ENCODE peak calls at places on chromosomes 6 and 20, in ten cellular contexts. One of them, this sample, is unnamed.
A peak's percentile ranks its signal among the peaks of the same experiment; 100 is the strongest.

GRCh38 chr6:105596284-105596755 is 193.4 kb upstream of the PREP start:
- DNase-seq in ELF-1: no peak
- DNase-seq in activated CD4-positive, alpha-beta T cell treated with anti-CD3 and anti-CD28 coated beads, Interleukin-2, amount 50 U/mL, for 24 hours: no peak
- DNase-seq in kidney epithelial cell: peak; percentile 96
- DNase-seq in NCI-H446 treated with DMSO at 0.1 percent for 48 hours: no peak
- DNase-seq in CD4-positive, CD25-positive, alpha-beta regulatory T cell: no peak
- DNase-seq in stimulated activated CD4-positive, alpha-beta T cell treated with anti-CD3 and anti-CD28 coated beads, Interleukin-1b, Interleukin-23, amount 100 ng/mL, for 24 hours: no peak
- DNase-seq in left colon: no peak
- DNase-seq in ovary: no peak
- DNase-seq in HEK293T: no peak
- DNase-seq in this sample: no peak

GRCh38 chr20:20360464-20360863 is 7.4 kb upstream of the INSM1 start:
- DNase-seq in ELF-1: peak; percentile 65
- DNase-seq in activated CD4-positive, alpha-beta T cell treated with anti-CD3 and anti-CD28 coated beads, Interleukin-2, amount 50 U/mL, for 24 hours: no peak
- DNase-seq in kidney epithelial cell: peak; percentile 7
- DNase-seq in NCI-H446 treated with DMSO at 0.1 percent for 48 hours: peak; percentile 65
- DNase-seq in CD4-positive, CD25-positive, alpha-beta regulatory T cell: no peak
- DNase-seq in stimulated activated CD4-positive, alpha-beta T cell treated with anti-CD3 and anti-CD28 coated beads, Interleukin-1b, Interleukin-23, amount 100 ng/mL, for 24 hours: no peak
- DNase-seq in left colon: peak; percentile 57
- DNase-seq in ovary: no peak
- DNase-seq in HEK293T: peak; percentile 72
- DNase-seq in this sample: peak; percentile 85

GRCh38 chr20:9839626-9840025 is 750 bp upstream of the PAK5 start:
- DNase-seq in ELF-1: no peak
- DNase-seq in activated CD4-positive, alpha-beta T cell treated with anti-CD3 and anti-CD28 coated beads, Interleukin-2, amount 50 U/mL, for 24 hours: no peak
- DNase-seq in kidney epithelial cell: no peak
- DNase-seq in NCI-H446 treated with DMSO at 0.1 percent for 48 hours: no peak
- DNase-seq in CD4-positive, CD25-positive, alpha-beta regulatory T cell: no peak
- DNase-seq in stimulated activated CD4-positive, alpha-beta T cell treated with anti-CD3 and anti-CD28 coated beads, Interleukin-1b, Interleukin-23, amount 100 ng/mL, for 24 hours: no peak
- DNase-seq in left colon: no peak
- DNase-seq in ovary: no peak
- DNase-seq in HEK293T: no peak
- DNase-seq in this sample: no peak

GRCh38 chr6:5096482-5096881 is 11.3 kb downstream of the PPP1R3G start:
- DNase-seq in ELF-1: no peak
- DNase-seq in activated CD4-positive, alpha-beta T cell treated with anti-CD3 and anti-CD28 coated beads, Interleukin-2, amount 50 U/mL, for 24 hours: no peak
- DNase-seq in kidney epithelial cell: no peak
- DNase-seq in NCI-H446 treated with DMSO at 0.1 percent for 48 hours: no peak
- DNase-seq in CD4-positive, CD25-positive, alpha-beta regulatory T cell: no peak
- DNase-seq in stimulated activated CD4-positive, alpha-beta T cell treated with anti-CD3 and anti-CD28 coated beads, Interleukin-1b, Interleukin-23, amount 100 ng/mL, for 24 hours: no peak
- DNase-seq in left colon: no peak
- DNase-seq in ovary: no peak
- DNase-seq in HEK293T: no peak
- DNase-seq in this sample: no peak

GRCh38 chr6:71406871-71407860 is 118.6 kb downstream of the OGFRL1 start:
- DNase-seq in ELF-1: peak; percentile 89
- DNase-seq in activated CD4-positive, alpha-beta T cell treated with anti-CD3 and anti-CD28 coated beads, Interleukin-2, amount 50 U/mL, for 24 hours: no peak
- DNase-seq in kidney epithelial cell: no peak
- DNase-seq in NCI-H446 treated with DMSO at 0.1 percent for 48 hours: no peak
- DNase-seq in CD4-positive, CD25-positive, alpha-beta regulatory T cell: no peak
- DNase-seq in stimulated activated CD4-positive, alpha-beta T cell treated with anti-CD3 and anti-CD28 coated beads, Interleukin-1b, Interleukin-23, amount 100 ng/mL, for 24 hours: no peak
- DNase-seq in left colon: no peak
- DNase-seq in ovary: no peak
- DNase-seq in HEK293T: peak; percentile 9
- DNase-seq in this sample: no peak

GRCh38 chr6:139533573-139534471 is 159.4 kb upstream of the CITED2 start:
- DNase-seq in ELF-1: peak; percentile 37
- DNase-seq in activated CD4-positive, alpha-beta T cell treated with anti-CD3 and anti-CD28 coated beads, Interleukin-2, amount 50 U/mL, for 24 hours: no peak
- DNase-seq in kidney epithelial cell: peak; percentile 66
- DNase-seq in NCI-H446 treated with DMSO at 0.1 percent for 48 hours: no peak
- DNase-seq in CD4-positive, CD25-positive, alpha-beta regulatory T cell: no peak
- DNase-seq in stimulated activated CD4-positive, alpha-beta T cell treated with anti-CD3 and anti-CD28 coated beads, Interleukin-1b, Interleukin-23, amount 100 ng/mL, for 24 hours: no peak
- DNase-seq in left colon: peak; percentile 75
- DNase-seq in ovary: no peak
- DNase-seq in HEK293T: no peak
- DNase-seq in this sample: no peak

GRCh38 chr6:116136933-116137340 is 11.0 kb upstream of the COL10A1 start:
- DNase-seq in ELF-1: no peak
- DNase-seq in activated CD4-positive, alpha-beta T cell treated with anti-CD3 and anti-CD28 coated beads, Interleukin-2, amount 50 U/mL, for 24 hours: no peak
- DNase-seq in kidney epithelial cell: no peak
- DNase-seq in NCI-H446 treated with DMSO at 0.1 percent for 48 hours: no peak
- DNase-seq in CD4-positive, CD25-positive, alpha-beta regulatory T cell: no peak
- DNase-seq in stimulated activated CD4-positive, alpha-beta T cell treated with anti-CD3 and anti-CD28 coated beads, Interleukin-1b, Interleukin-23, amount 100 ng/mL, for 24 hours: no peak
- DNase-seq in left colon: no peak
- DNase-seq in ovary: no peak
- DNase-seq in HEK293T: no peak
- DNase-seq in this sample: no peak

GRCh38 chr6:39388526-39389371 is 66.2 kb upstream of the KCNK16 start:
- DNase-seq in ELF-1: no peak
- DNase-seq in activated CD4-positive, alpha-beta T cell treated with anti-CD3 and anti-CD28 coated beads, Interleukin-2, amount 50 U/mL, for 24 hours: no peak
- DNase-seq in kidney epithelial cell: no peak
- DNase-seq in NCI-H446 treated with DMSO at 0.1 percent for 48 hours: peak; percentile 97
- DNase-seq in CD4-positive, CD25-positive, alpha-beta regulatory T cell: no peak
- DNase-seq in stimulated activated CD4-positive, alpha-beta T cell treated with anti-CD3 and anti-CD28 coated beads, Interleukin-1b, Interleukin-23, amount 100 ng/mL, for 24 hours: no peak
- DNase-seq in left colon: no peak
- DNase-seq in ovary: no peak
- DNase-seq in HEK293T: no peak
- DNase-seq in this sample: no peak

GRCh38 chr6:1247894-1248293 is 64.0 kb upstream of the FOXQ1 start:
- DNase-seq in ELF-1: no peak
- DNase-seq in activated CD4-positive, alpha-beta T cell treated with anti-CD3 and anti-CD28 coated beads, Interleukin-2, amount 50 U/mL, for 24 hours: no peak
- DNase-seq in kidney epithelial cell: no peak
- DNase-seq in NCI-H446 treated with DMSO at 0.1 percent for 48 hours: no peak
- DNase-seq in CD4-positive, CD25-positive, alpha-beta regulatory T cell: no peak
- DNase-seq in stimulated activated CD4-positive, alpha-beta T cell treated with anti-CD3 and anti-CD28 coated beads, Interleukin-1b, Interleukin-23, amount 100 ng/mL, for 24 hours: no peak
- DNase-seq in left colon: no peak
- DNase-seq in ovary: no peak
- DNase-seq in HEK293T: no peak
- DNase-seq in this sample: no peak

GRCh38 chr6:11810039-11810541 is 31.5 kb upstream of the ADTRP start:
- DNase-seq in ELF-1: no peak
- DNase-seq in activated CD4-positive, alpha-beta T cell treated with anti-CD3 and anti-CD28 coated beads, Interleukin-2, amount 50 U/mL, for 24 hours: no peak
- DNase-seq in kidney epithelial cell: peak; percentile 65
- DNase-seq in NCI-H446 treated with DMSO at 0.1 percent for 48 hours: peak; percentile 71
- DNase-seq in CD4-positive, CD25-positive, alpha-beta regulatory T cell: no peak
- DNase-seq in stimulated activated CD4-positive, alpha-beta T cell treated with anti-CD3 and anti-CD28 coated beads, Interleukin-1b, Interleukin-23, amount 100 ng/mL, for 24 hours: no peak
- DNase-seq in left colon: peak; percentile 90
- DNase-seq in ovary: peak; percentile 84
- DNase-seq in HEK293T: peak; percentile 12
- DNase-seq in this sample: peak; percentile 20

GRCh38 chr20:59403261-59403961 is 103.0 kb downstream of the EDN3 start:
- DNase-seq in ELF-1: peak; percentile 75
- DNase-seq in activated CD4-positive, alpha-beta T cell treated with anti-CD3 and anti-CD28 coated beads, Interleukin-2, amount 50 U/mL, for 24 hours: peak; percentile 46
- DNase-seq in kidney epithelial cell: no peak
- DNase-seq in NCI-H446 treated with DMSO at 0.1 percent for 48 hours: no peak
- DNase-seq in CD4-positive, CD25-positive, alpha-beta regulatory T cell: peak; percentile 58
- DNase-seq in stimulated activated CD4-positive, alpha-beta T cell treated with anti-CD3 and anti-CD28 coated beads, Interleukin-1b, Interleukin-23, amount 100 ng/mL, for 24 hours: peak; percentile 57
- DNase-seq in left colon: peak; percentile 57
- DNase-seq in ovary: peak; percentile 66
- DNase-seq in HEK293T: peak; percentile 90
- DNase-seq in this sample: no peak

GRCh38 chr20:43389839-43390626 is 67.7 kb upstream of the SRSF6 start:
- DNase-seq in ELF-1: peak; percentile 61
- DNase-seq in activated CD4-positive, alpha-beta T cell treated with anti-CD3 and anti-CD28 coated beads, Interleukin-2, amount 50 U/mL, for 24 hours: no peak
- DNase-seq in kidney epithelial cell: no peak
- DNase-seq in NCI-H446 treated with DMSO at 0.1 percent for 48 hours: no peak
- DNase-seq in CD4-positive, CD25-positive, alpha-beta regulatory T cell: no peak
- DNase-seq in stimulated activated CD4-positive, alpha-beta T cell treated with anti-CD3 and anti-CD28 coated beads, Interleukin-1b, Interleukin-23, amount 100 ng/mL, for 24 hours: no peak
- DNase-seq in left colon: no peak
- DNase-seq in ovary: no peak
- DNase-seq in HEK293T: peak; percentile 51
- DNase-seq in this sample: no peak

GRCh38 chr20:20711413-20711812 is 1.0 kb downstream of the RALGAPA2 start:
- DNase-seq in ELF-1: no peak
- DNase-seq in activated CD4-positive, alpha-beta T cell treated with anti-CD3 and anti-CD28 coated beads, Interleukin-2, amount 50 U/mL, for 24 hours: no peak
- DNase-seq in kidney epithelial cell: no peak
- DNase-seq in NCI-H446 treated with DMSO at 0.1 percent for 48 hours: no peak
- DNase-seq in CD4-positive, CD25-positive, alpha-beta regulatory T cell: peak; percentile 27
- DNase-seq in stimulated activated CD4-positive, alpha-beta T cell treated with anti-CD3 and anti-CD28 coated beads, Interleukin-1b, Interleukin-23, amount 100 ng/mL, for 24 hours: no peak
- DNase-seq in left colon: peak; percentile 47
- DNase-seq in ovary: no peak
- DNase-seq in HEK293T: no peak
- DNase-seq in this sample: peak; percentile 15

GRCh38 chr6:26200918-26201721 is 113.9 kb downstream of the HFE start:
- DNase-seq in ELF-1: no peak
- DNase-seq in activated CD4-positive, alpha-beta T cell treated with anti-CD3 and anti-CD28 coated beads, Interleukin-2, amount 50 U/mL, for 24 hours: no peak
- DNase-seq in kidney epithelial cell: no peak
- DNase-seq in NCI-H446 treated with DMSO at 0.1 percent for 48 hours: no peak
- DNase-seq in CD4-positive, CD25-positive, alpha-beta regulatory T cell: no peak
- DNase-seq in stimulated activated CD4-positive, alpha-beta T cell treated with anti-CD3 and anti-CD28 coated beads, Interleukin-1b, Interleukin-23, amount 100 ng/mL, for 24 hours: no peak
- DNase-seq in left colon: no peak
- DNase-seq in ovary: no peak
- DNase-seq in HEK293T: no peak
- DNase-seq in this sample: no peak

GRCh38 chr6:140979642-140980091 is 1153.1 kb upstream of the GJE1 start:
- DNase-seq in ELF-1: no peak
- DNase-seq in activated CD4-positive, alpha-beta T cell treated with anti-CD3 and anti-CD28 coated beads, Interleukin-2, amount 50 U/mL, for 24 hours: no peak
- DNase-seq in kidney epithelial cell: peak; percentile 72
- DNase-seq in NCI-H446 treated with DMSO at 0.1 percent for 48 hours: no peak
- DNase-seq in CD4-positive, CD25-positive, alpha-beta regulatory T cell: no peak
- DNase-seq in stimulated activated CD4-positive, alpha-beta T cell treated with anti-CD3 and anti-CD28 coated beads, Interleukin-1b, Interleukin-23, amount 100 ng/mL, for 24 hours: no peak
- DNase-seq in left colon: no peak
- DNase-seq in ovary: peak; percentile 33
- DNase-seq in HEK293T: no peak
- DNase-seq in this sample: no peak

GRCh38 chr6:337782-338464 is 45.6 kb downstream of the DUSP22 start:
- DNase-seq in ELF-1: no peak
- DNase-seq in activated CD4-positive, alpha-beta T cell treated with anti-CD3 and anti-CD28 coated beads, Interleukin-2, amount 50 U/mL, for 24 hours: no peak
- DNase-seq in kidney epithelial cell: no peak
- DNase-seq in NCI-H446 treated with DMSO at 0.1 percent for 48 hours: no peak
- DNase-seq in CD4-positive, CD25-positive, alpha-beta regulatory T cell: no peak
- DNase-seq in stimulated activated CD4-positive, alpha-beta T cell treated with anti-CD3 and anti-CD28 coated beads, Interleukin-1b, Interleukin-23, amount 100 ng/mL, for 24 hours: no peak
- DNase-seq in left colon: no peak
- DNase-seq in ovary: no peak
- DNase-seq in HEK293T: no peak
- DNase-seq in this sample: no peak

GRCh38 chr6:24855389-24856245 is 56.9 kb upstream of the ARMH2 start:
- DNase-seq in ELF-1: peak; percentile 81
- DNase-seq in activated CD4-positive, alpha-beta T cell treated with anti-CD3 and anti-CD28 coated beads, Interleukin-2, amount 50 U/mL, for 24 hours: peak; percentile 76
- DNase-seq in kidney epithelial cell: peak; percentile 23
- DNase-seq in NCI-H446 treated with DMSO at 0.1 percent for 48 hours: peak; percentile 52
- DNase-seq in CD4-positive, CD25-positive, alpha-beta regulatory T cell: peak; percentile 82
- DNase-seq in stimulated activated CD4-positive, alpha-beta T cell treated with anti-CD3 and anti-CD28 coated beads, Interleukin-1b, Interleukin-23, amount 100 ng/mL, for 24 hours: peak; percentile 48
- DNase-seq in left colon: peak; percentile 55
- DNase-seq in ovary: peak; percentile 44
- DNase-seq in HEK293T: peak; percentile 78
- DNase-seq in this sample: peak; percentile 73

GRCh38 chr6:100203391-100203790 is 209.4 kb upstream of the MCHR2 start:
- DNase-seq in ELF-1: no peak
- DNase-seq in activated CD4-positive, alpha-beta T cell treated with anti-CD3 and anti-CD28 coated beads, Interleukin-2, amount 50 U/mL, for 24 hours: no peak
- DNase-seq in kidney epithelial cell: peak; percentile 69
- DNase-seq in NCI-H446 treated with DMSO at 0.1 percent for 48 hours: no peak
- DNase-seq in CD4-positive, CD25-positive, alpha-beta regulatory T cell: no peak
- DNase-seq in stimulated activated CD4-positive, alpha-beta T cell treated with anti-CD3 and anti-CD28 coated beads, Interleukin-1b, Interleukin-23, amount 100 ng/mL, for 24 hours: no peak
- DNase-seq in left colon: no peak
- DNase-seq in ovary: no peak
- DNase-seq in HEK293T: no peak
- DNase-seq in this sample: no peak

GRCh38 chr6:147507162-147508072 is 1.1 kb upstream of the SAMD5 start:
- DNase-seq in ELF-1: peak; percentile 32
- DNase-seq in activated CD4-positive, alpha-beta T cell treated with anti-CD3 and anti-CD28 coated beads, Interleukin-2, amount 50 U/mL, for 24 hours: no peak
- DNase-seq in kidney epithelial cell: no peak
- DNase-seq in NCI-H446 treated with DMSO at 0.1 percent for 48 hours: no peak
- DNase-seq in CD4-positive, CD25-positive, alpha-beta regulatory T cell: no peak
- DNase-seq in stimulated activated CD4-positive, alpha-beta T cell treated with anti-CD3 and anti-CD28 coated beads, Interleukin-1b, Interleukin-23, amount 100 ng/mL, for 24 hours: no peak
- DNase-seq in left colon: peak; percentile 41
- DNase-seq in ovary: peak; percentile 31
- DNase-seq in HEK293T: peak; percentile 48
- DNase-seq in this sample: no peak

GRCh38 chr6:39217177-39217864 is 12.0 kb downstream of the KCNK5 start:
- DNase-seq in ELF-1: peak; percentile 80
- DNase-seq in activated CD4-positive, alpha-beta T cell treated with anti-CD3 and anti-CD28 coated beads, Interleukin-2, amount 50 U/mL, for 24 hours: no peak
- DNase-seq in kidney epithelial cell: no peak
- DNase-seq in NCI-H446 treated with DMSO at 0.1 percent for 48 hours: no peak
- DNase-seq in CD4-positive, CD25-positive, alpha-beta regulatory T cell: no peak
- DNase-seq in stimulated activated CD4-positive, alpha-beta T cell treated with anti-CD3 and anti-CD28 coated beads, Interleukin-1b, Interleukin-23, amount 100 ng/mL, for 24 hours: no peak
- DNase-seq in left colon: peak; percentile 60
- DNase-seq in ovary: no peak
- DNase-seq in HEK293T: peak; percentile 30
- DNase-seq in this sample: no peak

GRCh38 chr6:27668442-27669275 is 195.8 kb upstream of the ZNF184 start:
- DNase-seq in ELF-1: peak; percentile 89
- DNase-seq in activated CD4-positive, alpha-beta T cell treated with anti-CD3 and anti-CD28 coated beads, Interleukin-2, amount 50 U/mL, for 24 hours: peak; percentile 67
- DNase-seq in kidney epithelial cell: no peak
- DNase-seq in NCI-H446 treated with DMSO at 0.1 percent for 48 hours: peak; percentile 61
- DNase-seq in CD4-positive, CD25-positive, alpha-beta regulatory T cell: no peak
- DNase-seq in stimulated activated CD4-positive, alpha-beta T cell treated with anti-CD3 and anti-CD28 coated beads, Interleukin-1b, Interleukin-23, amount 100 ng/mL, for 24 hours: peak; percentile 67
- DNase-seq in left colon: peak; percentile 46
- DNase-seq in ovary: peak; percentile 80
- DNase-seq in HEK293T: peak; percentile 37
- DNase-seq in this sample: peak; percentile 73

GRCh38 chr20:23003916-23004315 is 31.2 kb upstream of the SSTR4 start:
- DNase-seq in ELF-1: no peak
- DNase-seq in activated CD4-positive, alpha-beta T cell treated with anti-CD3 and anti-CD28 coated beads, Interleukin-2, amount 50 U/mL, for 24 hours: no peak
- DNase-seq in kidney epithelial cell: no peak
- DNase-seq in NCI-H446 treated with DMSO at 0.1 percent for 48 hours: no peak
- DNase-seq in CD4-positive, CD25-positive, alpha-beta regulatory T cell: no peak
- DNase-seq in stimulated activated CD4-positive, alpha-beta T cell treated with anti-CD3 and anti-CD28 coated beads, Interleukin-1b, Interleukin-23, amount 100 ng/mL, for 24 hours: no peak
- DNase-seq in left colon: no peak
- DNase-seq in ovary: no peak
- DNase-seq in HEK293T: no peak
- DNase-seq in this sample: no peak

GRCh38 chr20:58891686-58892125 is 39.2 kb downstream of the GNAS start:
- DNase-seq in ELF-1: no peak
- DNase-seq in activated CD4-positive, alpha-beta T cell treated with anti-CD3 and anti-CD28 coated beads, Interleukin-2, amount 50 U/mL, for 24 hours: no peak
- DNase-seq in kidney epithelial cell: no peak
- DNase-seq in NCI-H446 treated with DMSO at 0.1 percent for 48 hours: no peak
- DNase-seq in CD4-positive, CD25-positive, alpha-beta regulatory T cell: no peak
- DNase-seq in stimulated activated CD4-positive, alpha-beta T cell treated with anti-CD3 and anti-CD28 coated beads, Interleukin-1b, Interleukin-23, amount 100 ng/mL, for 24 hours: no peak
- DNase-seq in left colon: peak; percentile 52
- DNase-seq in ovary: peak; percentile 71
- DNase-seq in HEK293T: peak; percentile 25
- DNase-seq in this sample: no peak

GRCh38 chr20:59023616-59024015 is 4.4 kb downstream of the TUBB1 start:
- DNase-seq in ELF-1: no peak
- DNase-seq in activated CD4-positive, alpha-beta T cell treated with anti-CD3 and anti-CD28 coated beads, Interleukin-2, amount 50 U/mL, for 24 hours: no peak
- DNase-seq in kidney epithelial cell: no peak
- DNase-seq in NCI-H446 treated with DMSO at 0.1 percent for 48 hours: no peak
- DNase-seq in CD4-positive, CD25-positive, alpha-beta regulatory T cell: no peak
- DNase-seq in stimulated activated CD4-positive, alpha-beta T cell treated with anti-CD3 and anti-CD28 coated beads, Interleukin-1b, Interleukin-23, amount 100 ng/mL, for 24 hours: no peak
- DNase-seq in left colon: no peak
- DNase-seq in ovary: no peak
- DNase-seq in HEK293T: no peak
- DNase-seq in this sample: no peak

GRCh38 chr6:31796993-31797385 is 1.4 kb upstream of the VARS1 start:
- DNase-seq in ELF-1: no peak
- DNase-seq in activated CD4-positive, alpha-beta T cell treated with anti-CD3 and anti-CD28 coated beads, Interleukin-2, amount 50 U/mL, for 24 hours: no peak
- DNase-seq in kidney epithelial cell: no peak
- DNase-seq in NCI-H446 treated with DMSO at 0.1 percent for 48 hours: no peak
- DNase-seq in CD4-positive, CD25-positive, alpha-beta regulatory T cell: no peak
- DNase-seq in stimulated activated CD4-positive, alpha-beta T cell treated with anti-CD3 and anti-CD28 coated beads, Interleukin-1b, Interleukin-23, amount 100 ng/mL, for 24 hours: no peak
- DNase-seq in left colon: no peak
- DNase-seq in ovary: no peak
- DNase-seq in HEK293T: no peak
- DNase-seq in this sample: no peak

GRCh38 chr20:60057866-60058807 is 99.9 kb downstream of the CDH26 start:
- DNase-seq in ELF-1: peak; percentile 80
- DNase-seq in activated CD4-positive, alpha-beta T cell treated with anti-CD3 and anti-CD28 coated beads, Interleukin-2, amount 50 U/mL, for 24 hours: no peak
- DNase-seq in kidney epithelial cell: no peak
- DNase-seq in NCI-H446 treated with DMSO at 0.1 percent for 48 hours: no peak
- DNase-seq in CD4-positive, CD25-positive, alpha-beta regulatory T cell: peak; percentile 20
- DNase-seq in stimulated activated CD4-positive, alpha-beta T cell treated with anti-CD3 and anti-CD28 coated beads, Interleukin-1b, Interleukin-23, amount 100 ng/mL, for 24 hours: no peak
- DNase-seq in left colon: peak; percentile 14
- DNase-seq in ovary: no peak
- DNase-seq in HEK293T: peak; percentile 50
- DNase-seq in this sample: peak; percentile 80

GRCh38 chr6:14125346-14125745 is 7.8 kb downstream of the CD83 start:
- DNase-seq in ELF-1: no peak
- DNase-seq in activated CD4-positive, alpha-beta T cell treated with anti-CD3 and anti-CD28 coated beads, Interleukin-2, amount 50 U/mL, for 24 hours: no peak
- DNase-seq in kidney epithelial cell: no peak
- DNase-seq in NCI-H446 treated with DMSO at 0.1 percent for 48 hours: no peak
- DNase-seq in CD4-positive, CD25-positive, alpha-beta regulatory T cell: no peak
- DNase-seq in stimulated activated CD4-positive, alpha-beta T cell treated with anti-CD3 and anti-CD28 coated beads, Interleukin-1b, Interleukin-23, amount 100 ng/mL, for 24 hours: no peak
- DNase-seq in left colon: no peak
- DNase-seq in ovary: no peak
- DNase-seq in HEK293T: no peak
- DNase-seq in this sample: no peak

GRCh38 chr6:87832025-87832825 is 130.2 kb upstream of the AKIRIN2 start:
- DNase-seq in ELF-1: no peak
- DNase-seq in activated CD4-positive, alpha-beta T cell treated with anti-CD3 and anti-CD28 coated beads, Interleukin-2, amount 50 U/mL, for 24 hours: no peak
- DNase-seq in kidney epithelial cell: no peak
- DNase-seq in NCI-H446 treated with DMSO at 0.1 percent for 48 hours: peak; percentile 55
- DNase-seq in CD4-positive, CD25-positive, alpha-beta regulatory T cell: peak; percentile 34
- DNase-seq in stimulated activated CD4-positive, alpha-beta T cell treated with anti-CD3 and anti-CD28 coated beads, Interleukin-1b, Interleukin-23, amount 100 ng/mL, for 24 hours: no peak
- DNase-seq in left colon: no peak
- DNase-seq in ovary: no peak
- DNase-seq in HEK293T: no peak
- DNase-seq in this sample: peak; percentile 7